ENCODE peak calls at places on chromosomes 6 and 20, in ten cellular contexts. O is GM12891, M is right lobe of liver, Y is adrenal gland, R is stomach, A is HepG2, Z is H1, U is GM12892, N is upper lobe of left lung, F is tibial nerve. J is an unnamed sample.

GRCh38 chr6:119147101-119148053 is 68.9 kb upstream of the FAM184A start:
- DNase-seq in M (no peak), O (peak; percentile 48), Y (peak; percentile 81), Z (peak; percentile 41), A (peak; percentile 92), F (no peak), N (no peak), U (peak; percentile 38), R (peak; percentile 37), J (peak; percentile 88)

GRCh38 chr6:125749864-125750691 is 646 bp downstream of the HEY2 start:
- DNase-seq in Z (no peak), U (no peak), A (no peak), O (no peak), R (no peak), M (peak; percentile 57), F (no peak), N (no peak), Y (no peak), J (peak; percentile 90)

GRCh38 chr6:142846883-142847287 is 98.1 kb downstream of the HIVEP2 start:
- DNase-seq in Z (no peak), A (peak; percentile 75), U (no peak), Y (peak; percentile 46), F (no peak), N (no peak), M (no peak), R (no peak), O (no peak), J (no peak)

GRCh38 chr20:9615766-9616454 is 101.5 kb downstream of the LAMP5 start:
- DNase-seq in O (peak; percentile 25), U (no peak), M (no peak), F (no peak), R (no peak), Z (no peak), N (peak; percentile 6), Y (no peak), A (no peak), J (no peak)

GRCh38 chr20:63980317-63980805 is 571 bp upstream of the PRPF6 start:
- DNase-seq in M (no peak), Z (no peak), Y (no peak), R (no peak), N (no peak), U (no peak), A (peak; percentile 50), F (no peak), O (no peak), J (no peak)

GRCh38 chr6:125014157-125014957 is 52.1 kb downstream of the RNF217 start:
- DNase-seq in M (no peak), N (no peak), Y (no peak), O (no peak), F (no peak), A (no peak), Z (no peak), R (no peak), U (no peak), J (peak; percentile 4)

GRCh38 chr6:23696946-23697345 is 429.1 kb upstream of the NRSN1 start:
- DNase-seq in Y (no peak), U (no peak), A (no peak), R (no peak), Z (no peak), O (no peak), N (no peak), F (no peak), M (no peak), J (no peak)

GRCh38 chr6:31575952-31576684 is 753 bp downstream of the TNF start:
- DNase-seq in O (no peak), N (no peak), A (no peak), Z (no peak), U (no peak), F (no peak), R (no peak), Y (no peak), M (no peak), J (no peak)

GRCh38 chr6:162798546-162798945 is 70.8 kb downstream of the PACRG start:
- DNase-seq in A (no peak), N (no peak), U (no peak), Y (no peak), F (no peak), M (no peak), O (no peak), Z (no peak), R (no peak), J (no peak)

GRCh38 chr6:165685302-165685701 is 22.3 kb upstream of the PDE10A start:
- DNase-seq in N (no peak), Y (no peak), M (no peak), A (no peak), O (no peak), Z (no peak), F (no peak), U (no peak), R (no peak), J (no peak)

GRCh38 chr6:152368761-152369624 is 268.2 kb downstream of the SYNE1 start:
- DNase-seq in U (no peak), O (no peak), R (peak; percentile 26), A (no peak), Z (no peak), N (no peak), Y (peak; percentile 71), F (no peak), M (no peak), J (no peak)

GRCh38 chr20:48550814-48551213 is 277.0 kb downstream of the PREX1 start:
- DNase-seq in Z (no peak), F (no peak), M (no peak), U (no peak), A (peak; percentile 19), R (no peak), N (no peak), Y (no peak), O (no peak), J (no peak)

GRCh38 chr6:161434921-161435411 is 161.1 kb upstream of the AGPAT4 start:
- DNase-seq in N (no peak), M (no peak), Z (no peak), Y (peak; percentile 50), A (no peak), F (no peak), O (no peak), U (no peak), R (no peak), J (no peak)

GRCh38 chr6:147212618-147213017 is 8.4 kb downstream of the STXBP5 start:
- DNase-seq in R (no peak), N (no peak), F (no peak), Z (no peak), O (no peak), M (no peak), A (no peak), Y (no peak), U (no peak), J (no peak)

GRCh38 chr6:147211831-147212230 is 7.6 kb downstream of the STXBP5 start:
- DNase-seq in Y (no peak), N (no peak), Z (no peak), R (no peak), M (no peak), U (no peak), A (no peak), O (no peak), F (no peak), J (no peak)

GRCh38 chr6:147209762-147210449 is 5.7 kb downstream of the STXBP5 start:
- DNase-seq in Z (no peak), R (no peak), A (no peak), O (no peak), F (no peak), Y (no peak), U (no peak), M (no peak), N (no peak), J (no peak)

GRCh38 chr6:147213772-147214171 is 9.6 kb downstream of the STXBP5 start:
- DNase-seq in R (no peak), U (no peak), Y (no peak), F (no peak), A (no peak), Z (no peak), N (no peak), O (no peak), M (no peak), J (no peak)

DNA sequence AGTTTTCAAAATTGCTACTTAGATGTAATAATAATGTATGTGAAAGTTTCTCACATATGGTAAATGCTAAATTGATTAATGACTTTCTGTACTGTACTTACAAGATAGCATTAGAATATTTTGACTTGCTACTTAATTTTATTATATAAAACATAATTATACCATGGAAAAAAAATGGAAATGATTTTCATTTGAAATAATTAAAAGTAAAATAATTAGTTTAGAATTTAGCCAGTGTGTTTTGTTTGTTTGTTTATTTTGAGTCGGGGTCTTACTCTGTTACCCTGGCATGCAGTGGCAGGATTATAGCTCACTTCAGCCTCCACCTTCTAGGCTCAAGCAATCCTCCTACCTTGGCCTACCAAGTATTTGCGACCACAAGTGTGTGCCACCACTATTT is 7.1 kb downstream of the STXBP5 start:
- DNase-seq in Z (no peak), O (no peak), N (no peak), F (no peak), A (no peak), M (no peak), U (no peak), Y (no peak), R (no peak), J (no peak)
- TF ChIP-seq POLR2A in Z (no peak), O (no peak), N (no peak), F (no peak), A (no peak), M (no peak), U (no peak), Y (no peak), R (no peak), J (no peak)

GRCh38 chr6:42782689-42783176 is 881 bp downstream of the BICRAL start:
- DNase-seq in F (peak; percentile 66), Z (peak; percentile 78), R (peak; percentile 75), N (peak; percentile 95), Y (peak; percentile 89), M (peak; percentile 80), U (peak; percentile 48), A (peak; percentile 83), O (peak; percentile 36), J (peak; percentile 87)
- TF ChIP-seq POLR2A in F (peak; percentile 81), Z (peak; percentile 83), R (no peak), N (peak; percentile 88), Y (peak; percentile 87), M (peak; percentile 85), U (no peak), A (peak; percentile 54), O (peak; percentile 53), J (no peak)

GRCh38 chr20:36460648-36461599 is 80.4 kb upstream of the MYL9 start:
- DNase-seq in A (peak; percentile 89), U (peak; percentile 85), F (peak; percentile 93), Z (peak; percentile 88), M (peak; percentile 96), R (peak; percentile 96), N (peak; percentile 99), Y (peak; percentile 94), O (peak; percentile 87), J (peak; percentile 96)
- TF ChIP-seq POLR2A in A (peak; percentile 83), U (peak; percentile 67), F (peak; percentile 97), Z (peak; percentile 41), M (peak; percentile 97), R (no peak), N (peak; percentile 69), Y (peak; percentile 96), O (peak; percentile 18), J (peak; percentile 44)

DNA sequence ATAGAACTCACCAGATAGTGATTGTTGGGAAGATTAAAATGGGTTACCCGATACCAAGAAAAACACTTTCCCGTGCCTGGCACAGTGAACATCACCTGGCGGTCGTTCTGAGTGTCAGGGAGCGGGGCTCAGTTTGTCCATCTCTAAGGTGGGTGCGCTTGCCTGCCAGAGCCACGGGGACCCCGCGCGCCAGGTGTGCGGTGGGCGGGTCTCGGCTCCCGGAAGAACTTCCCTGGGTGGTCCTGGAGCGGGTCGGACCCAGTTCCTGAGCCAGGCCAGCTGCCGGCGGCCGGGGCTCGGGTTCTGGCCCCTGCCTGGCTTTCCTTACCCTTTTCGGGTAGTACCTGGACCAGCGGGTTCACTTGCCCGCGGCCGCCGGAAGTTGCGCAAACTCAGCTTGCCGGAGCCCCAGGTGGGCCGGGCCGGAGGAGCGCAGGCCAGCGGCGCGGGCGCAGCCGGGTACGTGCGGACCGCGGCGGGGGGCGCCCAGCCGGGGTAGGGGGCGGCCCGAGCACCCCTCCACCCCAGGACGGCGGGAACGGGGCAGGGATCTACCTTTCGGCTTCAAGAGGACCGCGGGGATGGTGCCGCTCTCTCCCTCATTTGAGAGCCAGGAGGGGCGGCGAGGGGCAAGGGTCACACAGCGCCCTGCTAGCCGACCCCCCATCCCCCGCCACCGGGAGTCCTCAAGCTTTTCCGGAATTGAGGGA is 7.5 kb downstream of the FAM110A start:
- DNase-seq in O (no peak), N (peak; percentile 92), U (no peak), F (no peak), R (peak; percentile 70), M (peak; percentile 80), A (peak; percentile 33), Y (no peak), Z (peak; percentile 72), J (no peak)
- TF ChIP-seq POLR2A in O (no peak), N (no peak), U (no peak), F (no peak), R (no peak), M (no peak), A (peak; percentile 35), Y (no peak), Z (no peak), J (no peak)

J was measured in erythroblast.